ENCODE peak calls at places on chromosomes 1 and 21, in four cellular contexts. H, Y, S and T are unnamed samples.

GRCh38 chr1:223870617-223871574 is 25.1 kb upstream of the TP53BP2 start:
- DNase-seq in Y (no peak), H (no peak), S (no peak), T (no peak)

GRCh38 chr21:36852293-36852692 is 114.2 kb downstream of the HLCS start:
- DNase-seq in Y (no peak), H (no peak), S (no peak), T (no peak)

GRCh38 chr1:6317101-6317760 is 56.3 kb upstream of the GPR153 start:
- DNase-seq in Y (no peak), H (no peak), S (no peak), T (no peak)

GRCh38 chr1:160144921-160145320 is 6.5 kb upstream of the ATP1A4 start:
- DNase-seq in H (no peak), Y (no peak), S (no peak), T (no peak)

GRCh38 chr1:15256584-15256983 is 9.6 kb downstream of the FHAD1 start:
- DNase-seq in H (no peak), S (no peak), Y (no peak), T (no peak)

GRCh38 chr1:168407832-168408530 is 127.3 kb downstream of the TBX19 start:
- DNase-seq in H (no peak), Y (no peak), S (no peak), T (no peak)

GRCh38 chr1:10753279-10753678 is 43.2 kb downstream of the CASZ1 start:
- DNase-seq in H (no peak), Y (no peak), S (no peak), T (no peak)

GRCh38 chr1:200704991-200705390 is 33.7 kb upstream of the CAMSAP2 start:
- DNase-seq in Y (no peak), S (no peak), H (no peak), T (no peak)

GRCh38 chr1:65269612-65270011 is 39.7 kb upstream of the DNAJC6 start:
- DNase-seq in H (no peak), S (no peak), Y (no peak), T (no peak)

GRCh38 chr1:12087797-12088314 is 24.8 kb downstream of the TNFRSF8 start:
- DNase-seq in H (no peak), S (no peak), Y (no peak), T (no peak)

GRCh38 chr1:54053745-54054437 is 483 bp downstream of the TCEANC2 start:
- DNase-seq in S (no peak), H (no peak), Y (no peak), T (no peak)

GRCh38 chr1:3776231-3777030 is 3.9 kb downstream of the SMIM1 start:
- DNase-seq in S (no peak), H (no peak), Y (no peak), T (no peak)

GRCh38 chr1:37629008-37629407 is 5.7 kb downstream of the RSPO1 start:
- DNase-seq in Y (no peak), H (no peak), S (no peak), T (no peak)

GRCh38 chr1:52659356-52659755 is 26.4 kb downstream of the SHISAL2A start:
- DNase-seq in H (peak; percentile 35), S (no peak), Y (no peak), T (no peak)

GRCh38 chr1:245389878-245390277 is 235.1 kb downstream of the KIF26B start:
- DNase-seq in Y (no peak), H (no peak), S (no peak), T (no peak)

GRCh38 chr1:32933742-32934322 is 30.8 kb downstream of the RNF19B start:
- DNase-seq in S (peak; percentile 59), Y (no peak), H (no peak), T (no peak)

GRCh38 chr1:226443439-226443838 is 35.5 kb upstream of the PARP1 start:
- DNase-seq in H (no peak), Y (no peak), S (no peak), T (no peak)

GRCh38 chr1:243728192-243728570 is 121.9 kb downstream of the AKT3 start:
- DNase-seq in H (no peak), S (no peak), Y (no peak), T (no peak)

GRCh38 chr21:33402011-33402979 is 918 bp upstream of the IFNGR2 start:
- DNase-seq in S (peak; percentile 78), H (peak; percentile 56), Y (no peak), T (peak; percentile 89)

GRCh38 chr1:2283991-2284895 is 56.1 kb downstream of the SKI start:
- DNase-seq in H (no peak), S (no peak), Y (no peak), T (no peak)

GRCh38 chr1:21896652-21897532 is 40.2 kb downstream of the HSPG2 start:
- DNase-seq in Y (no peak), H (no peak), S (peak; percentile 77), T (peak; percentile 96)

GRCh38 chr1:28010979-28011378 is 51.2 kb downstream of the XKR8 start:
- DNase-seq in Y (no peak), H (no peak), S (no peak), T (no peak)

GRCh38 chr1:154384650-154385557 is 20.2 kb upstream of the IL6R start:
- DNase-seq in S (no peak), Y (no peak), H (no peak), T (no peak)

GRCh38 chr1:94654031-94654430 is 112.5 kb upstream of the F3 start:
- DNase-seq in Y (no peak), S (no peak), H (no peak), T (no peak)

GRCh38 chr1:94773931-94774422 is 46.2 kb upstream of the SLC44A3 start:
- DNase-seq in S (no peak), Y (no peak), H (no peak), T (no peak)

GRCh38 chr21:44455524-44456206 is 355 bp downstream of the LRRC3 start:
- DNase-seq in Y (no peak), S (no peak), H (peak; percentile 73), T (peak; percentile 83)

GRCh38 chr1:231216515-231216914 is 24.5 kb upstream of the GNPAT start:
- DNase-seq in H (no peak), S (no peak), Y (no peak), T (no peak)

GRCh38 chr1:181324797-181325616 is 158.3 kb upstream of the CACNA1E start:
- DNase-seq in H (no peak), Y (peak; percentile 4), S (no peak), T (no peak)